ENCODE peak calls at places on chromosomes 2 and 18, in five cellular contexts. F is esophagus squamous epithelium, O is heart right ventricle, T is HepG2, P is thoracic aorta. I is an unnamed sample. For H3K9me3, the result is how much of the 10 kb centered on the place peaks cover.

GRCh38 chr18:22136395-22136794 is 33.0 kb upstream of the GATA6 start:
- DNase-seq in F (no peak), O (no peak), T (no peak), P (no peak), I (no peak)

GRCh38 chr18:45423664-45424063 is 191.6 kb upstream of the SLC14A2 start:
- DNase-seq in F (no peak), O (no peak), T (no peak), P (no peak), I (no peak)

GRCh38 chr2:184599054-184599874 is 935 bp downstream of the ZNF804A start:
- DNase-seq in F (no peak), O (no peak), T (no peak), P (no peak), I (no peak)

GRCh38 chr18:48893559-48894265 is 57.1 kb downstream of the SMAD7 start:
- DNase-seq in F (no peak), O (no peak), T (peak), P (no peak), I (no peak)

GRCh38 chr2:99425022-99425421 is 64.8 kb downstream of the REV1 start:
- DNase-seq in F (no peak), O (no peak), T (no peak), P (no peak), I (no peak)

GRCh38 chr2:23436346-23437099 is 51.5 kb downstream of the KLHL29 start:
- DNase-seq in F (no peak), O (no peak), T (no peak), P (no peak), I (no peak)

GRCh38 chr2:42072349-42073118 is 24.7 kb downstream of the PKDCC start:
- DNase-seq in F (no peak), O (peak), T (peak), P (no peak), I (no peak)

GRCh38 chr2:160928854-160929301 is 231.3 kb upstream of the TANK start:
- DNase-seq in F (no peak), O (no peak), T (peak), P (no peak), I (no peak)

GRCh38 chr18:55778731-55779460 is 190.9 kb upstream of the TCF4 start:
- DNase-seq in F (no peak), O (no peak), T (no peak), P (no peak), I (no peak)

GRCh38 chr2:10514287-10514686 is 66.2 kb upstream of the ODC1 start:
- DNase-seq in F (no peak), O (no peak), T (no peak), P (no peak), I (no peak)

GRCh38 chr2:89820248-89820647 is 1128.8 kb downstream of the RPIA start:
- DNase-seq in F (no peak), O (no peak), T (no peak), P (no peak), I (no peak)

GRCh38 chr2:89819809-89820208 is 1128.3 kb downstream of the RPIA start:
- DNase-seq in F (no peak), O (no peak), T (no peak), P (no peak), I (no peak)

GRCh38 chr2:89823556-89823955 is 1132.1 kb downstream of the RPIA start:
- DNase-seq in F (no peak), O (no peak), T (no peak), P (no peak), I (no peak)

GRCh38 chr2:89818873-89819272 is 1127.4 kb downstream of the RPIA start:
- DNase-seq in F (no peak), O (no peak), T (no peak), P (no peak), I (no peak)

DNA sequence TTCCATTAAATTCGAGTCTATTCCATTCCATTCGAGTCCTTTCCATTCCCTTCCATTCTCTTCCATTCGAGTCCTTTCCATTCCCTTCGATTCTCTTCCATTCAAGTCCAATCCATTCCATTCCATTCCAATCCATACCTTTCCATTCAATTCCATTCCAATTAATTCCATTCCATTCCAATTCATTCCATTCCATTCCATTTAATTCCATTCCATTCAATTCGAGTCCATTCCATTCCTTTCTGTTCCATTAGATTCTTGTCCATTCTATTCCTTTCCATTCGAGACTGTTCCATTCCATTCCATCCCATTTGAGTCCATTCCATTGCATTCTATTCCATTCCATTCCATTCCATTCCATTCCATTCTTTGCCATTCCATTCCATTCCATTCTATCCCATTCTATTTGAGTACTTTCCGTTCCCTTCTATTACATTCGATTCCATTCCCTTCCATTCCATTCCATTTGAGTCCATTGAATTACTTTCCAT is 1130.0 kb downstream of the RPIA start:
- DNase-seq in F (no peak), O (no peak), T (no peak), P (no peak), I (no peak)
- H3K9me3 ChIP-seq in F (half or more), O (under half), T (under half), P (under half), I (under half)

DNA sequence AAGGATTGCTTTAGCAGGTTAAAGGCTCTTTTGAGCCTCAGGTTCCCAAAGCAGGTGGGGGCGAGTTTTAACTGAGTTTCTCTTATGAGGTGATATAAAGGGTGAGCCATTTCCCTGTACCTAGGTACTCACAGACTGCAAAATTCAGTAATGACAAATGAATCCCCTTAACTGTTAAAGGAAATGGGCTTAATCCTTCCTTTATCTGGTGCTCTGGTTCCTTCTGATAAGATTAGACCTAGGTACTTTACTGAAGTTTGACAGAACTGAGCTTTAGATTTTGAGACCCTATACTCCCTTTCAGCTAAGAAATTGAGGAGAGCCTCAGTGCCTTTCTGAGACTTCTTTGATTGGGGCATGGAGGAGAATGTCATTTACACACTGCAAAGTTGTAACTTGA is 42.6 kb downstream of the STK17B start:
- DNase-seq in F (no peak), O (no peak), T (no peak), P (no peak), I (no peak)
- H3K9me3 ChIP-seq in F (under half), O (under half), T (under half), P (under half), I (under half)

GRCh38 chr18:33906046-33906445 is 318.7 kb downstream of the NOL4 start:
- DNase-seq in F (no peak), O (no peak), T (no peak), P (no peak), I (no peak)

GRCh38 chr18:33901894-33902512 is 322.7 kb downstream of the NOL4 start:
- DNase-seq in F (no peak), O (no peak), T (no peak), P (no peak), I (no peak)

GRCh38 chr18:33898427-33898826 is 320.4 kb downstream of the ASXL3 start:
- DNase-seq in F (no peak), O (no peak), T (no peak), P (no peak), I (no peak)

GRCh38 chr18:33900638-33901037 is 322.6 kb downstream of the ASXL3 start:
- DNase-seq in F (no peak), O (no peak), T (no peak), P (no peak), I (no peak)
- H3K9me3 ChIP-seq in F (under half), O (under half), T (half or more), P (under half), I (under half)

GRCh38 chr18:66377291-66377690 is 226.6 kb downstream of the CDH19 start:
- DNase-seq in F (no peak), O (no peak), T (no peak), P (no peak), I (no peak)
- H3K9me3 ChIP-seq in F (under half), O (under half), T (under half), P (under half), I (under half)

GRCh38 chr2:112835553-112836535 is 735 bp downstream of the IL1B start:
- DNase-seq in F (no peak), O (no peak), T (no peak), P (no peak), I (no peak)
- H3K9me3 ChIP-seq in F (under half), O (under half), T (under half), P (under half), I (under half)

GRCh38 chr2:123808243-123808642 is 216.8 kb upstream of the CNTNAP5 start:
- DNase-seq in F (no peak), O (no peak), T (no peak), P (no peak), I (no peak)
- H3K9me3 ChIP-seq in F (under half), O (under half), T (half or more), P (under half), I (under half)

GRCh38 chr2:239814136-239814916 is 210.8 kb downstream of the NDUFA10 start:
- DNase-seq in F (no peak), O (no peak), T (no peak), P (no peak), I (no peak)
- H3K9me3 ChIP-seq in F (under half), O (under half), T (under half), P (under half), I (under half)

DNA sequence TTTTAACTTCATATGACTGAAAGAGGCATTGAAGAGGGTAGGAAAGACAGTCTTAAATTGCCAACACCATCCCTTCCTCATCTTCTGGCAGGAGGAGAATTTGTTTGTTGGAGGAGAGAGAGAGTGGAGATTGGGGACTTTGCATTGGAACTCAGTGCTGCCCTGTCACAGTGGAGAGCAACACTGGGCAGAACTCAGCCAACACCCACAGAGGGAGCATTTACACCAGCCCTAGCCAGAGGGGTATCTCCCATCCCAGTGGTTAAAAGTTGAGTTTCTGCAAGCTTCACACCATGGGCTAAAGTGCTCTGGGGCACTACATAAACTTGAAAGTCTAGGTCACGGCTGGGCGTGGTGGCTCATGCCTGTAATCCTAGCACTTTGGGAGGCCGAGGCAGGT is 174.1 kb downstream of the ANKRD30B start:
- DNase-seq in F (no peak), O (no peak), T (no peak), P (no peak), I (no peak)
- H3K9me3 ChIP-seq in F (under half), O (under half), T (under half), P (under half), I (under half)

GRCh38 chr2:105919826-105920225 is 175.1 kb downstream of the NCK2 start:
- DNase-seq in F (no peak), O (no peak), T (peak), P (no peak), I (peak)

GRCh38 chr2:105917688-105918087 is 173.0 kb downstream of the NCK2 start:
- DNase-seq in F (no peak), O (no peak), T (no peak), P (no peak), I (no peak)

GRCh38 chr2:105915005-105915558 is 170.4 kb downstream of the NCK2 start:
- DNase-seq in F (no peak), O (no peak), T (no peak), P (no peak), I (no peak)

GRCh38 chr2:105919191-105919811 is 174.6 kb downstream of the NCK2 start:
- DNase-seq in F (no peak), O (peak), T (peak), P (no peak), I (no peak)

GRCh38 chr2:105917216-105917615 is 172.5 kb downstream of the NCK2 start:
- DNase-seq in F (no peak), O (no peak), T (no peak), P (no peak), I (no peak)
- H3K9me3 ChIP-seq in F (under half), O (under half), T (under half), P (under half), I (under half)

I was measured in T-helper 17 cell.